ENCODE peak calls at places on chromosomes 6 and 20, in eight cellular contexts. One of them, this sample, is unnamed.

GRCh38 chr6:166460473-166461437 is 78.0 kb upstream of the MPC1 start:
- DNase-seq in T-helper 9 cell: no peak
- DNase-seq in brain microvascular endothelial cell: no peak
- DNase-seq in NAMALWA: no peak
- DNase-seq in EL: peak
- DNase-seq in CD8-positive, alpha-beta T cell: no peak
- DNase-seq in PC-3: no peak
- DNase-seq in cardiac fibroblast: no peak
- DNase-seq in this sample: peak

GRCh38 chr6:110283657-110284056 is 74.5 kb downstream of the METTL24 start:
- DNase-seq in cardiac fibroblast: no peak
- DNase-seq in NAMALWA: no peak
- DNase-seq in EL: no peak
- DNase-seq in CD8-positive, alpha-beta T cell: no peak
- DNase-seq in brain microvascular endothelial cell: no peak
- DNase-seq in T-helper 9 cell: no peak
- DNase-seq in PC-3: no peak
- DNase-seq in this sample: no peak

GRCh38 chr6:143222758-143223334 is 162.2 kb downstream of the AIG1 start:
- DNase-seq in brain microvascular endothelial cell: no peak
- DNase-seq in T-helper 9 cell: no peak
- DNase-seq in cardiac fibroblast: no peak
- DNase-seq in PC-3: no peak
- DNase-seq in EL: no peak
- DNase-seq in CD8-positive, alpha-beta T cell: no peak
- DNase-seq in NAMALWA: no peak
- DNase-seq in this sample: no peak

GRCh38 chr20:11902264-11902663 is 15.4 kb upstream of the BTBD3 start:
- DNase-seq in EL: peak
- DNase-seq in cardiac fibroblast: peak
- DNase-seq in PC-3: peak
- DNase-seq in T-helper 9 cell: no peak
- DNase-seq in NAMALWA: no peak
- DNase-seq in brain microvascular endothelial cell: peak
- DNase-seq in CD8-positive, alpha-beta T cell: no peak
- DNase-seq in this sample: peak

GRCh38 chr6:105753184-105754097 is 332.7 kb upstream of the PRDM1 start:
- DNase-seq in T-helper 9 cell: no peak
- DNase-seq in EL: no peak
- DNase-seq in PC-3: peak
- DNase-seq in cardiac fibroblast: no peak
- DNase-seq in brain microvascular endothelial cell: no peak
- DNase-seq in CD8-positive, alpha-beta T cell: no peak
- DNase-seq in NAMALWA: no peak
- DNase-seq in this sample: peak

GRCh38 chr20:12435254-12435653 is 517.6 kb downstream of the BTBD3 start:
- DNase-seq in CD8-positive, alpha-beta T cell: no peak
- DNase-seq in PC-3: no peak
- DNase-seq in NAMALWA: no peak
- DNase-seq in cardiac fibroblast: no peak
- DNase-seq in T-helper 9 cell: no peak
- DNase-seq in brain microvascular endothelial cell: no peak
- DNase-seq in EL: no peak
- DNase-seq in this sample: no peak

GRCh38 chr20:22800161-22800560 is 215.8 kb upstream of the FOXA2 start:
- DNase-seq in T-helper 9 cell: no peak
- DNase-seq in cardiac fibroblast: no peak
- DNase-seq in CD8-positive, alpha-beta T cell: no peak
- DNase-seq in PC-3: no peak
- DNase-seq in EL: no peak
- DNase-seq in NAMALWA: no peak
- DNase-seq in brain microvascular endothelial cell: no peak
- DNase-seq in this sample: no peak

GRCh38 chr6:87543836-87544735 is 45.7 kb downstream of the RARS2 start:
- DNase-seq in NAMALWA: no peak
- DNase-seq in CD8-positive, alpha-beta T cell: no peak
- DNase-seq in cardiac fibroblast: no peak
- DNase-seq in brain microvascular endothelial cell: no peak
- DNase-seq in T-helper 9 cell: no peak
- DNase-seq in EL: no peak
- DNase-seq in PC-3: no peak
- DNase-seq in this sample: no peak

GRCh38 chr6:16711551-16712249 is 49.6 kb downstream of the ATXN1 start:
- DNase-seq in PC-3: peak
- DNase-seq in EL: peak
- DNase-seq in NAMALWA: peak
- DNase-seq in brain microvascular endothelial cell: no peak
- DNase-seq in cardiac fibroblast: peak
- DNase-seq in T-helper 9 cell: peak
- DNase-seq in CD8-positive, alpha-beta T cell: no peak
- DNase-seq in this sample: peak

GRCh38 chr6:41634657-41635056 is 3.6 kb upstream of the MDFI start:
- DNase-seq in NAMALWA: no peak
- DNase-seq in brain microvascular endothelial cell: no peak
- DNase-seq in EL: no peak
- DNase-seq in PC-3: no peak
- DNase-seq in T-helper 9 cell: no peak
- DNase-seq in CD8-positive, alpha-beta T cell: no peak
- DNase-seq in cardiac fibroblast: no peak
- DNase-seq in this sample: no peak

GRCh38 chr6:108862479-108863191 is 14.4 kb downstream of the ARMC2 start:
- DNase-seq in cardiac fibroblast: no peak
- DNase-seq in NAMALWA: no peak
- DNase-seq in PC-3: no peak
- DNase-seq in CD8-positive, alpha-beta T cell: no peak
- DNase-seq in EL: no peak
- DNase-seq in T-helper 9 cell: no peak
- DNase-seq in brain microvascular endothelial cell: no peak
- DNase-seq in this sample: no peak

GRCh38 chr6:118528129-118528528 is 20.0 kb upstream of the PLN start:
- DNase-seq in NAMALWA: no peak
- DNase-seq in brain microvascular endothelial cell: no peak
- DNase-seq in EL: no peak
- DNase-seq in cardiac fibroblast: no peak
- DNase-seq in T-helper 9 cell: no peak
- DNase-seq in PC-3: no peak
- DNase-seq in CD8-positive, alpha-beta T cell: no peak
- DNase-seq in this sample: no peak

GRCh38 chr20:58515240-58516212 is at the start of gene APCDD1L:
- DNase-seq in NAMALWA: no peak
- DNase-seq in EL: peak
- DNase-seq in cardiac fibroblast: peak
- DNase-seq in T-helper 9 cell: no peak
- DNase-seq in CD8-positive, alpha-beta T cell: no peak
- DNase-seq in PC-3: peak
- DNase-seq in brain microvascular endothelial cell: no peak
- DNase-seq in this sample: peak

GRCh38 chr6:134701301-134701700 is 248.6 kb downstream of the ALDH8A1 start:
- DNase-seq in cardiac fibroblast: no peak
- DNase-seq in brain microvascular endothelial cell: no peak
- DNase-seq in CD8-positive, alpha-beta T cell: no peak
- DNase-seq in EL: no peak
- DNase-seq in T-helper 9 cell: no peak
- DNase-seq in PC-3: no peak
- DNase-seq in NAMALWA: no peak
- DNase-seq in this sample: no peak

GRCh38 chr20:25148181-25148981 is 47.1 kb upstream of the ENTPD6 start:
- DNase-seq in cardiac fibroblast: peak
- DNase-seq in PC-3: no peak
- DNase-seq in NAMALWA: no peak
- DNase-seq in brain microvascular endothelial cell: peak
- DNase-seq in EL: peak
- DNase-seq in T-helper 9 cell: peak
- DNase-seq in CD8-positive, alpha-beta T cell: peak
- DNase-seq in this sample: no peak

GRCh38 chr6:52063584-52064400 is 23.6 kb downstream of the PKHD1 start:
- DNase-seq in PC-3: peak
- DNase-seq in cardiac fibroblast: peak
- DNase-seq in CD8-positive, alpha-beta T cell: peak
- DNase-seq in NAMALWA: peak
- DNase-seq in EL: peak
- DNase-seq in brain microvascular endothelial cell: peak
- DNase-seq in T-helper 9 cell: peak
- DNase-seq in this sample: peak

This sample was measured in MCF 10A.